ENCODE peak calls at places on chromosomes 11 and 22, in five cellular contexts. G is Peyer's patch, T is tibial artery, C is right lobe of liver, O is cardiac muscle cell. Y is an unnamed sample.

GRCh38 chr22:20066617-20067383 is 13.2 kb upstream of the DGCR8 start:
- DNase-seq in O (no peak), T (no peak), G (no peak), C (no peak), Y (no peak)

GRCh38 chr11:41273908-41274307 is 185.5 kb downstream of the LRRC4C start:
- DNase-seq in O (peak), C (no peak), G (no peak), T (no peak), Y (no peak)

GRCh38 chr22:22893891-22894739 is 6.5 kb downstream of the IGLL5 start:
- DNase-seq in G (peak), T (peak), O (no peak), C (no peak), Y (no peak)

GRCh38 chr11:116541460-116541859 is 231.3 kb downstream of the BUD13 start:
- DNase-seq in O (no peak), T (no peak), C (no peak), G (peak), Y (no peak)

GRCh38 chr22:17968126-17968525 is 56.2 kb downstream of the MICAL3 start:
- DNase-seq in C (no peak), G (no peak), O (no peak), T (no peak), Y (no peak)

GRCh38 chr11:102955624-102956023 is at the start of gene MMP13:
- DNase-seq in T (no peak), C (no peak), O (no peak), G (no peak), Y (no peak)

GRCh38 chr11:65558002-65558784 is at the start of gene LTBP3:
- DNase-seq in C (peak), G (peak), O (peak), T (peak), Y (peak)

GRCh38 chr11:68312117-68312779 is at the start of gene LRP5:
- DNase-seq in O (peak), C (peak), T (no peak), G (peak), Y (peak)

GRCh38 chr22:39214383-39215069 is 30.3 kb downstream of the PDGFB start:
- DNase-seq in G (no peak), T (no peak), C (no peak), O (no peak), Y (no peak)

GRCh38 chr22:19998232-19998951 is 18.2 kb downstream of the ARVCF start:
- DNase-seq in O (peak), C (no peak), T (no peak), G (no peak), Y (no peak)

GRCh38 chr22:31829505-31829904 is 75.7 kb downstream of the DEPDC5 start:
- DNase-seq in T (no peak), G (peak), C (no peak), O (no peak), Y (no peak)

GRCh38 chr11:70526116-70527045 is 128.1 kb downstream of the CTTN start:
- DNase-seq in O (no peak), T (no peak), C (peak), G (no peak), Y (no peak)

GRCh38 chr11:29200776-29201574 is 815.9 kb downstream of the KCNA4 start:
- DNase-seq in O (no peak), G (peak), T (no peak), C (no peak), Y (no peak)

GRCh38 chr22:49705631-49706352 is 121.9 kb downstream of the BRD1 start:
- DNase-seq in O (no peak), T (no peak), C (no peak), G (peak), Y (no peak)

GRCh38 chr11:98965358-98965757 is 55.4 kb upstream of the CNTN5 start:
- DNase-seq in C (no peak), O (no peak), G (no peak), T (no peak), Y (no peak)

GRCh38 chr22:49450521-49450920 is 377.2 kb downstream of the BRD1 start:
- DNase-seq in O (no peak), C (no peak), G (peak), T (peak), Y (no peak)

GRCh38 chr11:23540101-23540561 is 679.9 kb upstream of the CCDC179 start:
- DNase-seq in O (peak), T (no peak), C (no peak), G (no peak), Y (peak)

GRCh38 chr11:16997624-16998023 is 16.6 kb downstream of the PLEKHA7 start:
- DNase-seq in T (no peak), C (peak), O (no peak), G (peak), Y (no peak)

GRCh38 chr11:31959711-31960110 is 131.2 kb upstream of the RCN1 start:
- DNase-seq in G (no peak), T (no peak), C (no peak), O (no peak), Y (no peak)

GRCh38 chr11:2987881-2988280 is 4.2 kb downstream of the NAP1L4 start:
- DNase-seq in T (no peak), G (no peak), C (no peak), O (no peak), Y (no peak)

GRCh38 chr11:8218840-8219239 is 44.8 kb downstream of the LMO1 start:
- DNase-seq in C (no peak), O (no peak), T (no peak), G (peak), Y (no peak)
- TF ChIP-seq CTCF in C (no peak), O (no peak), T (no peak), G (no peak), Y (no peak)

GRCh38 chr11:36431429-36432092 is 78.5 kb downstream of the TRAF6 start:
- DNase-seq in O (no peak), C (no peak), G (peak), T (peak), Y (no peak)
- TF ChIP-seq CTCF in O (peak), C (no peak), G (peak), T (no peak), Y (no peak)

DNA sequence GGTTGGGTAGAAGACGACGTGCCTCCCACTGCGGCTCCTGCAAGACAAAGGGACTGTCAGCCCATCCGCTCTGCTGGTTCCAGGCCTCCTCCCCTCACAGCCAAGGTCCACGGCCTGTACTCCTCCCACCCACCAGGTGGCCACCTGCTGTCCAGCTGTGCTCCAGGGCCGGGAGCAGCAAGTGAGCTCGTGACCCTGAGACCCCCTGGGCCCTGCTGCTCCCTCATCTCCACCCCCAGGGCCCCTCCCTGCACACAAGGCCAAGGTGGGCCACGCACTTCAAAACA is 27.4 kb downstream of the TSPAN4 start:
- DNase-seq in G (no peak), C (no peak), T (no peak), O (no peak), Y (peak)
- TF ChIP-seq CTCF in G (no peak), C (no peak), T (no peak), O (peak), Y (peak)

DNA sequence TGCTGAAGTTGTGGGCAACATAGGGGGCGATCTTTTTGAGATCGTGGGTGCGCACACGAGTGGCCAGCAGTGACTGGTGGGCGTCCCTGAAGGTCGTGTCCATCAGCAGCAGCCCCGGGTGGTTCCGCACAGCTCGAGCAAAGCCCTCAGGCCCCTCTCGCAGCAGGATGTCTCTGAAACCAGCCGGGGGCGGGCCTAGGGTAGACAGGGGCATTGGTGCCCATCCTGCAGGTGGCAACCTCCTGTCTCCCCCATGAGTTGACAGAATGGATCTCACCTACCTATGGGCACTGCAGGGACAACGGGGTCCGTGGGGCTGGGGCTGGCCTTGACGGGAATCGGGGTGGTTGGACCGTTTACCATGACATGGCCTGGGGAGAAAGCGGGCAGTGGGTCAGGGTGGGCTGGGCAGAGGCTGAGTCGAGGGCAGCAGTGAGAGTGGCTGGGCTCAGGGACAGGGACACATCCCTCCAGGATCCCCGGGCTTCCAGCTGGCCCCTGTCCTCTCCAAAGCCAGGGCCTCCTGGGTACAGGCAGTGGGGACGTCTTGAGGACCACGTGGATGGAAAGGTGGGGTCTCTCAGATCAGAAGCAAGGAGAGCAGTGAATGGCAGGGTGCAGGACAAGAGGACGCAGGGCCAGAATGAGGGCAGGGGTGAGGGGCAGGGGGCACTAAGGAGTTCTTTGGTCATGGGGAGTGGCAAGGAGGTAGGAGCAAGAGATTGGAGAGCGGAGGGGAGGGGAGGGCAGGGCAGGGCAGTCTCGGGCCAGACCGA is 4.2 kb upstream of the LRFN4 start:
- DNase-seq in O (no peak), G (no peak), C (peak), T (no peak), Y (no peak)
- TF ChIP-seq CTCF in O (no peak), G (no peak), C (no peak), T (no peak), Y (no peak)

GRCh38 chr22:30650508-30651116 is 15.0 kb downstream of the SLC35E4 start:
- DNase-seq in O (no peak), G (no peak), T (no peak), C (no peak), Y (no peak)

GRCh38 chr22:30647536-30647935 is 12.0 kb downstream of the SLC35E4 start:
- DNase-seq in T (no peak), G (no peak), C (no peak), O (no peak), Y (no peak)

GRCh38 chr22:30646518-30647160 is 11.1 kb downstream of the SLC35E4 start:
- DNase-seq in C (no peak), O (no peak), T (no peak), G (no peak), Y (no peak)

GRCh38 chr22:30648825-30649224 is 13.2 kb downstream of the SLC35E4 start:
- DNase-seq in G (no peak), C (no peak), O (no peak), T (no peak), Y (no peak)

GRCh38 chr22:30649430-30650007 is 13.9 kb downstream of the SLC35E4 start:
- DNase-seq in T (peak), C (peak), G (peak), O (no peak), Y (no peak)
- TF ChIP-seq CTCF in T (no peak), C (no peak), G (no peak), O (no peak), Y (no peak)

Y was measured in nephron progenitor cell.